ENCODE peak calls at places on chromosomes 13 and 19, in six cellular contexts. P is GM23338; R is CD8-positive, alpha-beta T cell; B is tibial nerve; S is MM.1S; D is IMR-90. M is an unnamed sample.

GRCh38 chr19:21202865-21203494 is 61.1 kb downstream of the ZNF431 start:
- DNase-seq in P (peak; percentile 92), R (peak; percentile 22), B (peak; percentile 17), S (peak; percentile 33), D (peak; percentile 14), M (no peak)

GRCh38 chr13:108834193-108834592 is 204.8 kb downstream of the MYO16 start:
- DNase-seq in P (no peak), R (no peak), B (no peak), S (no peak), D (peak; percentile 21), M (no peak)

GRCh38 chr19:37304190-37304883 is 66.6 kb upstream of the ZNF527 start:
- DNase-seq in P (no peak), R (no peak), B (no peak), S (no peak), D (no peak), M (peak; percentile 49)

GRCh38 chr19:33469171-33470039 is 52.2 kb downstream of the PEPD start:
- DNase-seq in P (no peak), R (no peak), B (no peak), S (no peak), D (no peak), M (no peak)

GRCh38 chr19:32866564-32867265 is 2.9 kb downstream of the SLC7A9 start:
- DNase-seq in P (no peak), R (no peak), B (no peak), S (no peak), D (no peak), M (no peak)

GRCh38 chr19:35797663-35798062 is 15.0 kb downstream of the PRODH2 start:
- DNase-seq in P (peak; percentile 86), R (no peak), B (no peak), S (no peak), D (no peak), M (no peak)

GRCh38 chr19:18896421-18896841 is 473 bp upstream of the CERS1 start:
- DNase-seq in P (peak; percentile 47), R (no peak), B (no peak), S (no peak), D (no peak), M (no peak)

GRCh38 chr13:34412817-34413365 is 529.2 kb upstream of the NBEA start:
- DNase-seq in P (no peak), R (no peak), B (no peak), S (no peak), D (no peak), M (no peak)

GRCh38 chr19:8361921-8362793 is 1.8 kb upstream of the ANGPTL4 start:
- DNase-seq in P (no peak), R (no peak), B (peak; percentile 92), S (peak; percentile 15), D (peak; percentile 99), M (peak; percentile 97)

GRCh38 chr19:36838784-36839324 is 667 bp upstream of the ZNF790 start:
- DNase-seq in P (no peak), R (no peak), B (no peak), S (no peak), D (peak; percentile 8), M (no peak)

GRCh38 chr13:112721198-112722104 is 31.6 kb downstream of the ATP11A start:
- DNase-seq in P (no peak), R (no peak), B (no peak), S (no peak), D (no peak), M (no peak)

GRCh38 chr19:29687897-29688728 is 22.9 kb downstream of the PLEKHF1 start:
- DNase-seq in P (no peak), R (no peak), B (no peak), S (no peak), D (peak; percentile 78), M (peak; percentile 68)

GRCh38 chr19:52171321-52172169 is at the start of gene ZNF836:
- DNase-seq in P (peak; percentile 96), R (peak; percentile 92), B (peak; percentile 90), S (peak; percentile 53), D (peak; percentile 59), M (peak; percentile 90)

GRCh38 chr13:114286808-114287207 is 5.4 kb downstream of the UPF3A start:
- DNase-seq in P (no peak), R (no peak), B (no peak), S (no peak), D (peak; percentile 85), M (no peak)

GRCh38 chr13:41639237-41639904 is 182.0 kb downstream of the RGCC start:
- DNase-seq in P (no peak), R (no peak), B (no peak), S (no peak), D (no peak), M (no peak)

GRCh38 chr13:83377486-83377885 is 504.8 kb downstream of the SLITRK1 start:
- DNase-seq in P (no peak), R (no peak), B (no peak), S (no peak), D (peak; percentile 72), M (no peak)

GRCh38 chr13:103703246-103703645 is 637.0 kb upstream of the SLC10A2 start:
- DNase-seq in P (no peak), R (no peak), B (no peak), S (no peak), D (no peak), M (no peak)

GRCh38 chr19:35490364-35490763 is at the start of gene KRTDAP:
- DNase-seq in P (no peak), R (no peak), B (no peak), S (no peak), D (no peak), M (no peak)

GRCh38 chr19:10412257-10412977 is 7.9 kb upstream of the PDE4A start:
- DNase-seq in P (no peak), R (no peak), B (no peak), S (peak; percentile 97), D (no peak), M (no peak)
- H3K4me3 ChIP-seq in P (no peak overlapping the region), R (no peak overlapping the region), B (no peak overlapping the region), S (no peak overlapping the region), D (no peak overlapping the region), M (no peak overlapping the region)

DNA sequence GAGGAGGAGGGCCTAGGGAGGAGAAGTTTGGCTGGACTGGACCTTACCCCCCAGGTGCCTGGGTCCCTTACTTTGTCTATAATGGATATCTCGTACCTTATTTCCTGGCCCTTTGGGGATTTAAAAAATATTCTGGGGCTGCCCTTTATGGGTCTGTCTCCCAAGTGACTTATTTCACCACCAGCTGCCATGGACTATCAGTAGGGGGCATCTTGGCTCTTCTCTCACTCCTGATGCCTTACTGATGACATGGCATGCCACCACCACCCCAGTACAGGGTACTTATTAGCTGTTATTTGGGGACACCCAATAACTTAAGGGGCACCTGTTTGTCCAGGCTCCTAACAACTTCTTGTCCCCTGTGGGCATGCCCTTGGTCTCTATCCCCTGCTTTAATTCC is 38.0 kb downstream of the NFIX start:
- DNase-seq in P (no peak), R (no peak), B (no peak), S (no peak), D (no peak), M (no peak)
- H3K4me1 ChIP-seq in P (peaks cover 8% of the 10 kb centered on the region), R (no peaks in the 10 kb centered on the region), B (peaks cover 98% of the 10 kb centered on the region), S (peaks cover 16% of the 10 kb centered on the region), D (peaks cover 40% of the 10 kb centered on the region), M (peaks cover 97% of the 10 kb centered on the region)

GRCh38 chr13:95874286-95874685 is 178.9 kb downstream of the UGGT2 start:
- DNase-seq in P (no peak), R (no peak), B (no peak), S (no peak), D (peak; percentile 0), M (no peak)
- H3K36me3 ChIP-seq in P (no peaks in the 10 kb centered on the region), R (no peaks in the 10 kb centered on the region), B (peaks cover 72% of the 10 kb centered on the region), S (no peaks in the 10 kb centered on the region), D (peaks cover 8% of the 10 kb centered on the region), M (peaks cover 6% of the 10 kb centered on the region)

GRCh38 chr13:51093574-51093973 is 17.5 kb downstream of the C13orf42 start:
- DNase-seq in P (no peak), R (no peak), B (no peak), S (no peak), D (no peak), M (no peak)
- H3K4me3 ChIP-seq in P (no peak overlapping the region), R (no peak overlapping the region), B (no peak overlapping the region), S (no peak overlapping the region), D (no peak overlapping the region), M (no peak overlapping the region)

DNA sequence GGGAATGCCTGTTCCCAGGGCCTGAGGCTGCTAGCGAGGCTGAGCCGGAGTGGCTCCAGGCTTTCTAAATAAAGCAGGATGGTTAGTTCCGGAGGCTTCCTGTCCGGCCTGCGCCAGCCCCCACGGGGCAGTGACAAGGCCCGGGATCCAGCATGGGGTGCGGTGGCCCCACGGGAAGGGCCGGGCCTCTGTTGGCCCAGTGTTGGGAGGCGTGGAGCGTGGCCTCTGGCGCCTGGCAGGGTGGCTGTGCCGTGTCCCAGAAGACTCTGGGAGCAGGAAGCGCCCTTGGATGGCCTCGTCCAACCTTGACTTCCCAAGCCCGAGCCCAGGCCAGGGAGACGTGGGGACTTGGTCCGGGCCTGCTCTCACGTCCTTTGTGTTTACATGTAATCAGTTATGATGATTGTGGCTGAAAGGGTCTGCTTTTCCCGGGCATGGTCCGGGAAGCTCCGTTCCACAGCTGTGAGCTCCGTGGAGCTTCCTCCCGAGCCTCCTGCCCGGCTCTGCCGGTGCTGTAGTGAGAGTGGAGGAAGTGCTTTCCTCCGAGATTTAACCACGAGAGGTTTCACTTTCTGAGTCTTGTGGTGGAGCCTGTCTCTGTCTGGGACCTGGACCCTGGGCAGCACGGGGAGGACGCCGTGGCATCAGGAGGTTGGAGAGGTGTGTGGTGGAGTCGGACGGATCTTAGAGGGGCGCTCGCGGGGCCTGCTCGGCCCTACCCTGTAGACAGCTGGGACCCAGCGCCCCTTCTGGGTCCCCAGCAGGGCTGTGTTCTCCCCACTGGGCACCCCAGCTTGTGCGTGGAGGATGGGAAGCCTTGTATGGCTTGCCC is 4.6 kb downstream of the GNA11 start:
- DNase-seq in P (no peak), R (no peak), B (no peak), S (no peak), D (peak; percentile 23), M (peak; percentile 87)
- H3K4me1 ChIP-seq in P (peaks cover 14% of the 10 kb centered on the region), R (peaks cover 45% of the 10 kb centered on the region), B (peaks cover 90% of the 10 kb centered on the region), S (peaks cover 4% of the 10 kb centered on the region), D (peaks cover 22% of the 10 kb centered on the region), M (peaks cover 66% of the 10 kb centered on the region)

GRCh38 chr13:111243981-111244380 is 76.5 kb upstream of the TEX29 start:
- DNase-seq in P (no peak), R (no peak), B (no peak), S (no peak), D (no peak), M (no peak)
- H3K36me3 ChIP-seq in P (peaks cover 20% of the 10 kb centered on the region), R (peaks cover 17% of the 10 kb centered on the region), B (peaks cover 49% of the 10 kb centered on the region), S (no peaks in the 10 kb centered on the region), D (peaks cover 31% of the 10 kb centered on the region), M (no peaks in the 10 kb centered on the region)

M was measured in psoas muscle.